ENCODE peak calls at places on chromosomes 2 and 18, in seven cellular contexts. M, K, X, H, Y, A and Q are unnamed samples.

GRCh38 chr2:214261683-214262082 is 149.2 kb upstream of the VWC2L start:
- DNase-seq in M (no peak), K (no peak), X (no peak), H (no peak), Y (no peak), A (no peak), Q (no peak)

GRCh38 chr2:121710470-121711170 is 26.1 kb downstream of the NIFK start:
- DNase-seq in M (no peak), K (no peak), X (no peak), H (no peak), Y (no peak), A (no peak), Q (no peak)

GRCh38 chr2:226427538-226428307 is 371.9 kb downstream of the IRS1 start:
- DNase-seq in M (no peak), K (no peak), X (no peak), H (no peak), Y (no peak), A (no peak), Q (no peak)

GRCh38 chr18:11176416-11176815 is 27.0 kb upstream of the PIEZO2 start:
- DNase-seq in M (no peak), K (no peak), X (no peak), H (no peak), Y (no peak), A (no peak), Q (no peak)

GRCh38 chr2:172215936-172216335 is 113.2 kb upstream of the DLX2 start:
- DNase-seq in M (no peak), K (no peak), X (no peak), H (no peak), Y (no peak), A (no peak), Q (no peak)

GRCh38 chr2:23624378-23624777 is 239.4 kb downstream of the KLHL29 start:
- DNase-seq in M (no peak), K (no peak), X (no peak), H (peak), Y (no peak), A (no peak), Q (no peak)

GRCh38 chr18:58221060-58221725 is 177.2 kb downstream of the NEDD4L start:
- DNase-seq in M (peak), K (peak), X (peak), H (no peak), Y (peak), A (peak), Q (no peak)

GRCh38 chr2:30293303-30293912 is 62.1 kb downstream of the LBH start:
- DNase-seq in M (no peak), K (no peak), X (no peak), H (no peak), Y (no peak), A (no peak), Q (no peak)

GRCh38 chr2:160271166-160272086 is 71.4 kb upstream of the ITGB6 start:
- DNase-seq in M (no peak), K (peak), X (no peak), H (no peak), Y (no peak), A (no peak), Q (peak)

GRCh38 chr2:109453596-109453995 is 160.2 kb downstream of the SEPTIN10 start:
- DNase-seq in M (peak), K (no peak), X (no peak), H (peak), Y (no peak), A (no peak), Q (no peak)

GRCh38 chr2:173171924-173172643 is 96.4 kb downstream of the MAP3K20 start:
- DNase-seq in M (no peak), K (no peak), X (no peak), H (no peak), Y (no peak), A (no peak), Q (no peak)

DNA sequence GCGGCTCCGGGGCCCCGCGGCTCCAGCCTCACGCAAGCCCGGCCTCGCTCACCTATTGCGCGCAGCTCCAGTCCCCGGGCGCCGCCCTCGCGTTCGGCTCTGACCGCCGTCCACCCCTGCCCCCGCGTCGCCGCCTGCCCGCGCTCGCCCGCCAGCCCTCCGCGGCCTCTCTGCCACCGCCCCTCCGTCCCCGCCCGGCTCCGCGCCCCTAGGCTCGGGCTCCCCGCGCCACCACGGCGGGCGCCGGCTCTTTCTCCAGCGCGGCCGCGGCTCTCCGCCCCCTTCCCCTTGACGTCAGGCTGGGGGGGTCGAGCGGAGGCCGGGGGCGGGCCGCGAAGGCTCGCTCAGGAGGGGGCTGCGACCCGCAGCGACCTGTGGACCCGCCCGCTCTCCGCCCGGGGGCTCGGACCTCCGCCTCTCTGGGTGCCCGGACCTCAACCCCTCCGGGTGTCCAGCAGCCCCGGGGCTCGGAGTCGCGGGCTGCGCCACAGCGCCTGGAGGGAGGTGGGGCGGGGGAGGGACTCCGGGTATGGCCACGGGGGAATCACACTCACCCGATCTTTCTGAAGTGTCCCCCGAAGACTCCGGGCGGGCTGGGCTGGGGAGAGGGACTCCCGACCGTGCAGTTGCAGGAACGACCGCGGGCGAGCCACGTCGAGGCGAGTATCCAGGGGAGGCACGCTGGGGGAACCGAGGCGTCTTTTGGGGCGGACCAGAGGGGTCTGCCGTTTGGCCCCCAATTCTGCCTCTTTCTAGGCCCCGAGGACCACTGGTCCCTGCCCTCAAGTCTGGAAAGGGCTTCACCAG is at the start of gene SEMA4C:
- DNase-seq in M (peak), K (peak), X (no peak), H (peak), Y (no peak), A (no peak), Q (peak)
- TF ChIP-seq POLR2A in M (no peak), K (peak), X (no peak), H (peak), Y (peak), A (no peak), Q (peak)

GRCh38 chr2:98601532-98602132 is 6.7 kb downstream of the COA5 start:
- DNase-seq in M (no peak), K (no peak), X (no peak), H (no peak), Y (peak), A (no peak), Q (no peak)
- TF ChIP-seq POLR2A in M (no peak), K (no peak), X (no peak), H (no peak), Y (no peak), A (no peak), Q (no peak)

GRCh38 chr2:98901291-98901690 is 34.7 kb downstream of the CRACDL start:
- DNase-seq in M (no peak), K (no peak), X (peak), H (no peak), Y (peak), A (no peak), Q (no peak)

GRCh38 chr2:98901702-98902101 is 34.3 kb downstream of the CRACDL start:
- DNase-seq in M (no peak), K (no peak), X (peak), H (no peak), Y (peak), A (no peak), Q (no peak)

GRCh38 chr2:98899041-98899702 is 36.9 kb downstream of the CRACDL start:
- DNase-seq in M (no peak), K (no peak), X (peak), H (no peak), Y (peak), A (no peak), Q (no peak)

GRCh38 chr2:98902209-98903063 is 33.6 kb downstream of the CRACDL start:
- DNase-seq in M (no peak), K (no peak), X (peak), H (no peak), Y (peak), A (no peak), Q (no peak)

GRCh38 chr2:98900721-98901120 is 35.3 kb downstream of the CRACDL start:
- DNase-seq in M (no peak), K (no peak), X (no peak), H (no peak), Y (peak), A (no peak), Q (no peak)
- TF ChIP-seq POLR2A in M (no peak), K (no peak), X (no peak), H (no peak), Y (no peak), A (no peak), Q (no peak)

GRCh38 chr2:64523667-64524603 is at the start of gene AFTPH:
- DNase-seq in M (peak), K (peak), X (peak), H (peak), Y (peak), A (peak), Q (peak)
- TF ChIP-seq POLR2A in M (peak), K (peak), X (peak), H (peak), Y (peak), A (no peak), Q (peak)

DNA sequence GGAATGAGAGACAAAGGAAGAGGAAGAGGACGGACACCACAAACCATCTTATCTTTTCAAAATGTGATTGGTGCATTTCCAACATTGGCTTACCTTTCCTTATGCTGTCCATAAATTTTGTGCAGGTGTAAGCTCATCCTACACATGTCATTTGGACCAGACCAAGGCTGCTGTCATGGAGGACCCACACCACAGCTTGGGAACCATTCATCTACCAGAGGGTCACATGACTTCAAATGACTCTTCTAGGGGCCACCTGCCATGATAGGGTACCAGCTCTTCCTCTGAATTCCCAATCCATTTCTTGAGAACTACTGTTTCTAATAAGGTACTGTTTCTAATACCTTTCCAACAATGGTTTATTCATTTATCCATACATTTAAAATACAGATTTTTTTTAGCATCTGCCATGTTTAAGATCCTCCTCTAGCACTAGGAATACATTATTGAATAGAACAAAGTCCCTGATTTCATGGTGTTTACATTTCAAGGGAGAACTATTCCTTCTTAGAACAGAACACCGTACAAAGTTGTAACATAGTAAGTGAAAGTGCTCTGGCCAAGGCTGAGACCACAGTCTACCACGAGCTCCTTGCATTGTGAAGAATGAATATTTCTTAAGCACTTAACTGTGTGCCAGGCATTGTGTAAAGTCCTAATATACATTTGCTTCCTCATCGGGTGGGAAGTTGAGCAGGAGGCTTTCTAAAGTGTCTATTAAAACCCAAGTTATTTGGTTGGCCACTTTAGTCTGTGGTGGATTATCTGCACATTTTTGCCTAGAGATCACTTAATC is 246.1 kb upstream of the FN1 start:
- DNase-seq in M (no peak), K (no peak), X (no peak), H (no peak), Y (no peak), A (no peak), Q (no peak)
- TF ChIP-seq POLR2A in M (no peak), K (no peak), X (no peak), H (no peak), Y (no peak), A (no peak), Q (no peak)

GRCh38 chr2:220707261-220707660 is 864.8 kb downstream of the EPHA4 start:
- DNase-seq in M (no peak), K (no peak), X (no peak), H (no peak), Y (no peak), A (no peak), Q (no peak)

GRCh38 chr2:220704810-220705209 is 867.3 kb downstream of the EPHA4 start:
- DNase-seq in M (no peak), K (no peak), X (no peak), H (no peak), Y (no peak), A (no peak), Q (no peak)

GRCh38 chr2:220703279-220703678 is 868.8 kb downstream of the EPHA4 start:
- DNase-seq in M (no peak), K (no peak), X (no peak), H (no peak), Y (no peak), A (no peak), Q (no peak)

GRCh38 chr2:220708366-220708765 is 863.7 kb downstream of the EPHA4 start:
- DNase-seq in M (no peak), K (no peak), X (no peak), H (no peak), Y (no peak), A (no peak), Q (no peak)

DNA sequence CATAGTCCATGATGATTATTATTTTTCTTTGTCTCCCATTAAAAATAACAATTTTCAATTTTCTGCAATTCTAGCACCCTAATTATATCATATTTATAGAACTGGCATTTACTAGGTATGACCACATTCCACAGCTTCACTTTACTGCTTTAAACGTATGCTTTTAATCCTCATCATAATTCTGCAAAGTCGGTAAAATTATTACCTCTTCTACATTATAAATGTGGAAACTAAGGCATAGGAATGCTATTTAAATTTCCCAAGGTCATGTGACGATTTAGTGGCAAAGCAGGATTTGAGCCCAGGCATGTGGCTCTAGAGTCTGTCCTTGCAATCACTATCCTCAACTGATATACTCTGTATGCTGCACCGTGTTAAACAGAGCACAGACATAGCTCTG is 866.4 kb downstream of the EPHA4 start:
- DNase-seq in M (no peak), K (no peak), X (no peak), H (no peak), Y (no peak), A (no peak), Q (no peak)
- TF ChIP-seq POLR2A in M (no peak), K (no peak), X (no peak), H (no peak), Y (no peak), A (no peak), Q (no peak)

GRCh38 chr2:191846787-191847620 is at the start of gene CAVIN2:
- DNase-seq in M (peak), K (peak), X (peak), H (peak), Y (no peak), A (peak), Q (peak)
- TF ChIP-seq POLR2A in M (peak), K (peak), X (no peak), H (peak), Y (no peak), A (no peak), Q (no peak)

GRCh38 chr2:97907667-97908066 is 88.1 kb downstream of the TMEM131 start:
- DNase-seq in M (no peak), K (no peak), X (no peak), H (no peak), Y (no peak), A (no peak), Q (no peak)

GRCh38 chr2:97906309-97906708 is 89.4 kb downstream of the TMEM131 start:
- DNase-seq in M (no peak), K (no peak), X (no peak), H (no peak), Y (no peak), A (no peak), Q (no peak)

GRCh38 chr2:97910403-97911209 is 85.1 kb downstream of the TMEM131 start:
- DNase-seq in M (no peak), K (no peak), X (no peak), H (no peak), Y (no peak), A (no peak), Q (no peak)

GRCh38 chr2:97905294-97905693 is 90.5 kb downstream of the TMEM131 start:
- DNase-seq in M (no peak), K (no peak), X (no peak), H (no peak), Y (no peak), A (no peak), Q (no peak)

GRCh38 chr2:97908208-97908676 is 87.5 kb downstream of the TMEM131 start:
- DNase-seq in M (no peak), K (no peak), X (no peak), H (no peak), Y (no peak), A (no peak), Q (no peak)
- TF ChIP-seq POLR2A in M (no peak), K (no peak), X (no peak), H (no peak), Y (no peak), A (no peak), Q (no peak)

DNA sequence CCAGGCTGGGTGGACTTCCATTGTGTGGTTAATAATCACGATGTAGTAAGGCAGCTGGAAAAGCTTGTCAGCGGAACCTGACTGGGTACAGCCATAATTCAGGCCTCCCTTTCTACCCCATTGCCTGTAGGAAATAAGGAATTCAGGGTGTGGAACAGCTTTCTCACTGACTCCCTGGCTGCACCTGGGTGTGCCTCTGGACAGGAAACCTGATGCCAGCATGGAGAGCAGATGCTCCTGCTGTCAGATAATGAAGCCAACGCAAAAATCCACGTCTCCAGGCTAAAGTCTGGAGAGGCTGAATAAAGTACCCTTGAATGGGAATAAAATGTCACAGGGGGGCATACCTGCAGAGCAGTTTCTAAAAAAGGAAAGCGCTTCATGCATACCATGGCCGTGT is 44.3 kb downstream of the LYPD6B start:
- DNase-seq in M (no peak), K (no peak), X (no peak), H (no peak), Y (peak), A (no peak), Q (no peak)
- TF ChIP-seq POLR2A in M (no peak), K (no peak), X (no peak), H (no peak), Y (no peak), A (no peak), Q (no peak)

GRCh38 chr2:189179607-189179979 is at the start of gene COL5A2:
- DNase-seq in M (peak), K (no peak), X (peak), H (no peak), Y (no peak), A (peak), Q (peak)
- TF ChIP-seq POLR2A in M (peak), K (no peak), X (no peak), H (no peak), Y (no peak), A (no peak), Q (no peak)